ENCODE peak calls at places on chromosome 20, in six cellular contexts. E is HFFc6; Y is nephron progenitor cell; Q is activated naive CD4-positive, alpha-beta T cell treated with anti-CD3 and anti-CD28 coated beads, Interleukin-2, amount 10 ng/mL, durations not matched to agents 7 days and 5 days; T is stimulated activated CD4-positive, alpha-beta T cell treated with anti-CD3 and anti-CD28 coated beads, Interleukin-2, amount 100 ng/mL, for 48 hours; J is GM19239. N is an unnamed sample.

GRCh38 chr20:32477594-32478512 is 107.3 kb downstream of the NOL4L start:
- DNase-seq in Y (no peak), E (peak), T (no peak), J (no peak), Q (peak), N (no peak)

GRCh38 chr20:57480444-57481152 is 44.3 kb downstream of the CTCFL start:
- DNase-seq in E (no peak), J (peak), Y (no peak), T (no peak), Q (peak), N (no peak)

GRCh38 chr20:61100489-61100888 is 151.6 kb upstream of the CDH4 start:
- DNase-seq in E (no peak), Y (no peak), J (no peak), Q (no peak), T (no peak), N (no peak)

GRCh38 chr20:56781108-56781739 is 152.1 kb downstream of the TFAP2C start:
- DNase-seq in Q (no peak), J (no peak), T (no peak), E (no peak), Y (no peak), N (no peak)

GRCh38 chr20:63230800-63231268 is 4.9 kb upstream of the BIRC7 start:
- DNase-seq in J (no peak), T (no peak), E (peak), Y (peak), Q (no peak), N (no peak)

GRCh38 chr20:24721891-24722530 is 227.1 kb upstream of the CST7 start:
- DNase-seq in J (no peak), T (no peak), Q (no peak), Y (no peak), E (no peak), N (no peak)

GRCh38 chr20:32456869-32457421 is 98.8 kb downstream of the ASXL1 start:
- DNase-seq in Y (peak), Q (no peak), T (peak), J (peak), E (peak), N (no peak)

GRCh38 chr20:56762829-56763228 is 133.7 kb downstream of the TFAP2C start:
- DNase-seq in Q (no peak), T (no peak), E (no peak), Y (no peak), J (no peak), N (no peak)

GRCh38 chr20:53859684-53860083 is 210.7 kb downstream of the BCAS1 start:
- DNase-seq in E (no peak), T (no peak), Y (no peak), J (no peak), Q (no peak), N (no peak)

GRCh38 chr20:17612287-17612974 is 42.6 kb downstream of the DSTN start:
- DNase-seq in J (no peak), Y (no peak), Q (peak), T (no peak), E (peak), N (no peak)

GRCh38 chr20:43537921-43538854 is 20.6 kb upstream of the SGK2 start:
- DNase-seq in T (peak), Y (peak), Q (peak), J (peak), E (peak), N (no peak)

GRCh38 chr20:4063631-4064030 is 48.3 kb upstream of the RNF24 start:
- DNase-seq in E (no peak), J (no peak), T (no peak), Q (no peak), Y (no peak), N (no peak)

GRCh38 chr20:4962257-4962855 is 39.0 kb downstream of the SLC23A2 start:
- DNase-seq in T (peak), E (no peak), Q (peak), Y (no peak), J (no peak), N (no peak)

GRCh38 chr20:14861028-14861699 is 523.8 kb upstream of the FLRT3 start:
- DNase-seq in J (no peak), T (no peak), Q (no peak), E (no peak), Y (no peak), N (no peak)

GRCh38 chr20:58716476-58717277 is 24.1 kb downstream of the NPEPL1 start:
- DNase-seq in Y (peak), J (no peak), T (no peak), E (no peak), Q (no peak), N (no peak)

GRCh38 chr20:63009988-63010769 is 3.4 kb upstream of the BHLHE23 start:
- DNase-seq in Y (no peak), E (no peak), Q (peak), T (peak), J (peak), N (no peak)

GRCh38 chr20:24587384-24588046 is 118.1 kb downstream of the SYNDIG1 start:
- DNase-seq in Y (no peak), J (no peak), E (no peak), T (no peak), Q (no peak), N (no peak)

GRCh38 chr20:3681931-3682820 is at the start of gene ADAM33:
- DNase-seq in T (no peak), Y (peak), E (no peak), Q (no peak), J (no peak), N (no peak)

GRCh38 chr20:32527447-32528055 is 57.6 kb downstream of the NOL4L start:
- DNase-seq in T (no peak), Y (no peak), J (no peak), Q (no peak), E (no peak), N (no peak)

GRCh38 chr20:63004607-63005211 is 2.1 kb downstream of the BHLHE23 start:
- DNase-seq in T (no peak), Q (no peak), E (no peak), J (no peak), Y (peak), N (no peak)

GRCh38 chr20:61969806-61970205 is 95.9 kb downstream of the TAF4 start:
- DNase-seq in T (no peak), E (no peak), J (no peak), Y (no peak), Q (no peak), N (no peak)

N was measured in GM04503.